ENCODE peak calls at places on chromosomes 1 and 21, in nine cellular contexts. I, E, J, M, X, Y, V, S and P are unnamed samples.

GRCh38 chr1:222798111-222798510 is 16.7 kb upstream of the DISP1 start:
- DNase-seq in I (no peak), E (no peak), J (no peak), M (no peak), X (no peak), Y (no peak), V (no peak), S (no peak), P (no peak)

GRCh38 chr1:66331641-66332523 is 202.1 kb upstream of the SGIP1 start:
- DNase-seq in I (no peak), E (peak; percentile 55), J (no peak), M (peak; percentile 58), X (peak; percentile 19), Y (peak; percentile 23), V (no peak), S (peak; percentile 20), P (peak; percentile 12)

GRCh38 chr1:184485731-184486723 is 99.2 kb downstream of the C1orf21 start:
- DNase-seq in I (no peak), E (no peak), J (no peak), M (no peak), X (no peak), Y (no peak), V (no peak), S (no peak), P (no peak)

GRCh38 chr1:30894508-30894973 is 14.0 kb downstream of the SDC3 start:
- DNase-seq in I (no peak), E (no peak), J (no peak), M (no peak), X (no peak), Y (no peak), V (no peak), S (no peak), P (no peak)

GRCh38 chr21:46340998-46341397 is 17.0 kb downstream of the PCNT start:
- DNase-seq in I (no peak), E (no peak), J (no peak), M (no peak), X (no peak), Y (no peak), V (no peak), S (no peak), P (no peak)

GRCh38 chr1:50292276-50292675 is 131.0 kb downstream of the DMRTA2 start:
- DNase-seq in I (no peak), E (no peak), J (no peak), M (no peak), X (no peak), Y (no peak), V (no peak), S (no peak), P (no peak)

GRCh38 chr1:193338194-193338593 is 151.8 kb upstream of the B3GALT2 start:
- DNase-seq in I (peak; percentile 66), E (no peak), J (no peak), M (no peak), X (no peak), Y (peak; percentile 7), V (no peak), S (no peak), P (no peak)

GRCh38 chr1:244768186-244768585 is 67.3 kb upstream of the COX20 start:
- DNase-seq in I (no peak), E (no peak), J (no peak), M (no peak), X (no peak), Y (no peak), V (no peak), S (no peak), P (no peak)

GRCh38 chr1:153260980-153261792 is 1.7 kb downstream of the LORICRIN start:
- DNase-seq in I (peak; percentile 46), E (peak; percentile 67), J (no peak), M (peak; percentile 70), X (peak; percentile 5), Y (peak; percentile 69), V (no peak), S (no peak), P (no peak)

GRCh38 chr1:109242387-109242786 is 7.0 kb upstream of the CELSR2 start:
- DNase-seq in I (no peak), E (no peak), J (no peak), M (no peak), X (no peak), Y (no peak), V (no peak), S (no peak), P (no peak)

GRCh38 chr1:14810631-14811325 is 212.3 kb downstream of the KAZN start:
- DNase-seq in I (no peak), E (no peak), J (no peak), M (no peak), X (no peak), Y (no peak), V (no peak), S (no peak), P (no peak)

GRCh38 chr1:234244482-234244881 is 128.8 kb upstream of the COA6 start:
- DNase-seq in I (peak; percentile 55), E (no peak), J (no peak), M (no peak), X (no peak), Y (no peak), V (no peak), S (no peak), P (no peak)

GRCh38 chr1:226632169-226632884 is 83.8 kb downstream of the STUM start:
- DNase-seq in I (no peak), E (no peak), J (no peak), M (no peak), X (no peak), Y (no peak), V (no peak), S (no peak), P (no peak)

GRCh38 chr21:38306833-38307232 is 50.0 kb downstream of the KCNJ15 start:
- DNase-seq in I (no peak), E (no peak), J (no peak), M (no peak), X (no peak), Y (no peak), V (no peak), S (no peak), P (no peak)

GRCh38 chr1:231178970-231179369 is 17.1 kb downstream of the TRIM67 start:
- DNase-seq in I (no peak), E (no peak), J (no peak), M (no peak), X (no peak), Y (no peak), V (no peak), S (no peak), P (no peak)

GRCh38 chr1:212864201-212864600 is 6.1 kb downstream of the FLVCR1 start:
- DNase-seq in I (no peak), E (no peak), J (no peak), M (peak; percentile 30), X (no peak), Y (no peak), V (no peak), S (no peak), P (no peak)

GRCh38 chr1:40646385-40646784 is 19.1 kb downstream of the RIMS3 start:
- DNase-seq in I (no peak), E (no peak), J (no peak), M (no peak), X (no peak), Y (no peak), V (no peak), S (no peak), P (no peak)

GRCh38 chr1:19559641-19560040 is 74.3 kb upstream of the CAPZB start:
- DNase-seq in I (no peak), E (no peak), J (no peak), M (no peak), X (no peak), Y (no peak), V (no peak), S (no peak), P (no peak)

GRCh38 chr1:34946211-34946610 is 16.8 kb upstream of the DLGAP3 start:
- DNase-seq in I (no peak), E (no peak), J (no peak), M (no peak), X (no peak), Y (no peak), V (no peak), S (no peak), P (peak; percentile 61)

GRCh38 chr1:1964811-1965210 is 38.8 kb downstream of the CFAP74 start:
- DNase-seq in I (no peak), E (no peak), J (no peak), M (no peak), X (no peak), Y (no peak), V (no peak), S (no peak), P (no peak)

GRCh38 chr1:233281711-233282581 is 13.6 kb downstream of the PCNX2 start:
- DNase-seq in I (peak; percentile 32), E (no peak), J (no peak), M (no peak), X (no peak), Y (no peak), V (no peak), S (no peak), P (no peak)

GRCh38 chr1:212971312-212971711 is 21.0 kb downstream of the VASH2 start:
- DNase-seq in I (no peak), E (no peak), J (no peak), M (no peak), X (no peak), Y (no peak), V (peak; percentile 47), S (no peak), P (no peak)